ENCODE peak calls at places on chromosomes 6 and 20, in ten cellular contexts. T is sigmoid colon, I is pancreas, D is heart right ventricle, M is ovary, V is SJCRH30, S is cardiac muscle cell, P is astrocyte, R is hepatocyte, O is psoas muscle. L is an unnamed sample.

GRCh38 chr6:7402746-7403145 is 13.1 kb downstream of the RIOK1 start:
- DNase-seq in V (no peak), T (no peak), P (no peak), O (no peak), S (no peak), I (no peak), R (no peak), M (no peak), D (no peak), L (no peak)

GRCh38 chr6:37622639-37623038 is 75.0 kb downstream of the MDGA1 start:
- DNase-seq in P (peak; percentile 23), R (no peak), T (peak; percentile 17), O (no peak), M (no peak), V (no peak), D (no peak), I (no peak), S (no peak), L (no peak)

GRCh38 chr20:52749020-52749419 is 223.1 kb upstream of the TSHZ2 start:
- DNase-seq in S (no peak), O (no peak), I (no peak), M (no peak), T (no peak), D (no peak), V (no peak), P (no peak), R (no peak), L (no peak)

GRCh38 chr6:167255918-167256553 is 35.1 kb upstream of the UNC93A start:
- DNase-seq in D (no peak), T (no peak), O (no peak), M (no peak), I (no peak), P (no peak), R (no peak), V (no peak), S (no peak), L (no peak)

GRCh38 chr6:82330171-82330804 is 33.3 kb upstream of the TPBG start:
- DNase-seq in I (no peak), T (no peak), P (no peak), S (no peak), V (no peak), D (no peak), M (no peak), O (no peak), R (no peak), L (no peak)

GRCh38 chr6:11667876-11668275 is 110.7 kb downstream of the ADTRP start:
- DNase-seq in R (no peak), O (no peak), S (no peak), M (no peak), P (no peak), D (no peak), T (no peak), V (no peak), I (no peak), L (no peak)

GRCh38 chr20:33516882-33517281 is 27.0 kb downstream of the CBFA2T2 start:
- DNase-seq in R (no peak), O (no peak), P (peak; percentile 22), S (no peak), V (no peak), T (no peak), D (no peak), I (no peak), M (no peak), L (no peak)

GRCh38 chr6:11093065-11093590 is 506 bp upstream of the SMIM13 start:
- DNase-seq in T (no peak), I (no peak), V (peak; percentile 45), R (peak; percentile 62), M (no peak), S (peak; percentile 36), O (no peak), D (no peak), P (peak; percentile 38), L (peak; percentile 94)

GRCh38 chr20:46368902-46369268 is 37.5 kb downstream of the ELMO2 start:
- DNase-seq in S (no peak), I (no peak), D (no peak), T (no peak), M (no peak), R (no peak), P (no peak), O (no peak), V (no peak), L (no peak)

GRCh38 chr20:46366826-46367225 is 39.6 kb downstream of the ELMO2 start:
- DNase-seq in T (peak; percentile 40), P (no peak), V (no peak), O (no peak), R (no peak), S (no peak), D (no peak), M (no peak), I (no peak), L (no peak)

GRCh38 chr20:46367967-46368901 is 38.2 kb downstream of the ELMO2 start:
- DNase-seq in O (no peak), P (peak; percentile 17), I (no peak), R (peak; percentile 73), M (no peak), V (no peak), S (no peak), T (peak; percentile 63), D (no peak), L (peak; percentile 52)

GRCh38 chr20:46365483-46366215 is 40.8 kb downstream of the ELMO2 start:
- DNase-seq in D (no peak), T (peak; percentile 44), R (no peak), P (no peak), O (no peak), V (no peak), I (no peak), S (no peak), M (no peak), L (no peak)

DNA sequence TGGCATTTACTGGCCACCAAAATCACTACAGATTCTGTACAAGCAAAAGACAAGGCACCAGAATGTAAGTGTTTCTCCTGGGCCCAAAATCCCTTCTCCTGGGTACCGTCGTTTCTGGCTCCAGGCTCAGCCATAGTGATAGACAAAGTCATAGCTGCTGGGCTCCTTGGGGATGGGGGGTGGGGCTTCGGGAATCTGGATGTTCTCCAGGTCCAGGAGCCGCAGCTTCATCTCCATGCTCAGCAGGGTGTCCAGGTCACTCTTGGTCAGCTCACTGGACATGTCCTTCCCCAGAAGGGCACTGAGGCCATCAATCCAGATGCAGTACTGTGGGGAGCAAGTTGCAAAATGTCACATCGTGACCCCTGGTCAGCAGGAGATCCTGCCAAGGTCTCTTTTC is 39.2 kb downstream of the ELMO2 start:
- DNase-seq in V (no peak), S (no peak), O (no peak), M (no peak), D (no peak), P (no peak), I (no peak), T (peak; percentile 46), R (no peak), L (no peak)
- H3K36me3 ChIP-seq in V (peaks cover 48% of the 10 kb centered on the region), S (peaks cover 39% of the 10 kb centered on the region), O (peaks cover 74% of the 10 kb centered on the region), M (no peaks in the 10 kb centered on the region), D (peaks cover 76% of the 10 kb centered on the region), P (peaks cover 42% of the 10 kb centered on the region), I (peaks cover 23% of the 10 kb centered on the region), T (peaks cover 72% of the 10 kb centered on the region), R (no peaks in the 10 kb centered on the region), L (peaks cover 49% of the 10 kb centered on the region)

DNA sequence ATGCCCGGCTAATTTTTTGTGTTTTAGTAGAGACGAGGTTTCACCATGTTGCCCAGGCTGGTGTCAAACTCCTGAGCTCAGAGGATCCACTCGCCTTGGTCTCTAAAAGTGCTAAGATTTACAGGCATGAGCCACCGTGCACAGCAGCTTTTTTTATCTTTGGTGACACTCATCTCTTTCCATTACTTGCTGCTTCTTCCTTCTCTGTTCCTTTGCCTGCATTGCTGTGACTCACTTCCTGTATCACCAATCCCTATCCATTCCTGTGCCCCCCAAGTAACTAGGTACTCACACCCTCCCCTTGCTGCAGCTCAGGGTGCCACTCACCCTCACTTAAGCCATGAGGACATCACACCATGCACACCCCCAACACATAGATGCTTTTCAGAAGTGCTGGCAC is 24.6 kb downstream of the KHDC1L start:
- DNase-seq in S (no peak), O (no peak), I (no peak), T (no peak), D (no peak), P (no peak), V (no peak), R (no peak), M (no peak), L (no peak)
- H3K36me3 ChIP-seq in S (peaks cover 6% of the 10 kb centered on the region), O (peaks cover 5% of the 10 kb centered on the region), I (no peaks in the 10 kb centered on the region), T (no peaks in the 10 kb centered on the region), D (no peaks in the 10 kb centered on the region), P (no peaks in the 10 kb centered on the region), V (no peaks in the 10 kb centered on the region), R (no peaks in the 10 kb centered on the region), M (no peaks in the 10 kb centered on the region), L (no peaks in the 10 kb centered on the region)

DNA sequence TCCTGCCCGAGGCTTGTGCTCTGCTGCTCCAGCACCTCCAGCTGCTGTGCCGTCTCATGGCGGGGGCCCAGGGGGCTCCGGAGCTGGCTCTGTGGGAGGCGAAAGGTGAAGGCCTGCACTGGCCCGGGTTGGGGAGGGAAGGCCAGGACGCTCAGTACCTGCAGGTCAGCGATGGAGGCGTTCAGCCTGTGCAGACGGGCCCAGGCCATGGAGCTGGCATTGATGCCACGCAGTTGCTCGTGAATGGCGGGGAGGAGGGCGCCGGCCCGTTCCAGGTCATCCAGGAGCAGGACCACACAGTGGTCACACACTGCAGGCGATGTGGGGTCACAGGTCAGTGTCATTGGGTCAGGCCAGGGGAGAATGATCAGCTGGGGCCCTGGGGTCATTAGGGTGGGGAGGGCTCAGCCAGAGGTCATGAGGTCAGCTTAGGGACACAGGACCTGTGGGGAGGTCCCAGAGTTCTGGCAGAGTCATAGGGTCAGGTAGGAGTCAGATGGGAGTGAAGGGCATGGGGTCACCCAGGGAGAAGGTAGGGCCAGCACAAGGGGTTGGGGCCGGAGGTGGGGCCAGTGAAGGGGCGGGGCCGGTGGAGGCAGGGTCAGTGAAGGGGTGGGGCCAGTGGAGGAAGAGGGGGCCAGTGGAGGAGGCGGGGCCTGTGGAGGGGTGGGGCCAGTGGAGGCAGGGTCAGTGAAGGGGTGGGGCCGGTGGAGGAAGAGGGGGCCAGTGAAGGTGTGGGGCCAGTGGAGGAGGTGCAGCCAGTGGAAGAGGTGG is 18.0 kb downstream of the ADRM1 start:
- DNase-seq in O (no peak), P (no peak), R (peak; percentile 48), I (no peak), T (no peak), S (no peak), M (no peak), V (peak; percentile 87), D (peak; percentile 25), L (no peak)
- H3K36me3 ChIP-seq in O (peaks cover 59% of the 10 kb centered on the region), P (no peaks in the 10 kb centered on the region), R (no peaks in the 10 kb centered on the region), I (peaks cover 3% of the 10 kb centered on the region), T (peaks cover 89% of the 10 kb centered on the region), S (peaks cover 36% of the 10 kb centered on the region), M (no peaks in the 10 kb centered on the region), V (peaks cover 50% of the 10 kb centered on the region), D (peaks cover 64% of the 10 kb centered on the region), L (peaks cover 84% of the 10 kb centered on the region)

GRCh38 chr6:152310371-152310954 is 326.7 kb downstream of the SYNE1 start:
- DNase-seq in V (no peak), T (no peak), O (no peak), D (no peak), M (no peak), R (no peak), I (no peak), S (no peak), P (no peak), L (peak; percentile 25)

GRCh38 chr6:152309006-152309405 is 328.2 kb downstream of the SYNE1 start:
- DNase-seq in T (no peak), I (no peak), P (no peak), R (no peak), V (no peak), D (no peak), O (no peak), S (no peak), M (no peak), L (peak; percentile 27)

GRCh38 chr6:152305672-152306071 is 331.5 kb downstream of the SYNE1 start:
- DNase-seq in T (no peak), P (no peak), S (no peak), M (no peak), I (no peak), V (no peak), O (no peak), R (no peak), D (no peak), L (no peak)

GRCh38 chr6:152309648-152310047 is 327.5 kb downstream of the SYNE1 start:
- DNase-seq in V (no peak), R (no peak), P (peak; percentile 59), M (no peak), S (no peak), I (no peak), O (no peak), D (no peak), T (no peak), L (peak; percentile 90)

DNA sequence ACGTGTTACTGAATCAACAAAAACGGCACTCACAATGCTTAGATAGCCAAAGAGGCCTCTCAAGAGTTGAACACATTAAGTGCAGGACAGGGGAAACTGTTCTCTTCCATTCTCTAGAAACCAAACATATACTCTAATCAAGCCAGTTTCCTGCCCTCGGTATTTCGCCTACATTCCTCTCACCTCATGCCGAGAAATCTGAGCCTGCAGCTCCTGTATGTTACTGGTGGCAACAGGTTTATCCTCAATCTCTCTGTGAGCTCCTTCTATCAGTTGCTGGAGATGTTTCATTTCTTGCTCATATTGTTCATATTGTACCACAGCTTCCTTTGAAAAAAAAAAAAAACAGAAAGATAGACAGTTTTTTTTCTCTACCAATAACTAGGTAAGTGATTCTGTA is 328.9 kb downstream of the SYNE1 start:
- DNase-seq in I (no peak), T (no peak), S (no peak), O (no peak), P (no peak), R (no peak), D (no peak), M (no peak), V (no peak), L (peak; percentile 86)
- H3K36me3 ChIP-seq in I (peaks cover 19% of the 10 kb centered on the region), T (peaks cover 90% of the 10 kb centered on the region), S (peaks cover 38% of the 10 kb centered on the region), O (peaks cover 80% of the 10 kb centered on the region), P (peaks cover 32% of the 10 kb centered on the region), R (no peaks in the 10 kb centered on the region), D (peaks cover 95% of the 10 kb centered on the region), M (no peaks in the 10 kb centered on the region), V (peaks cover 2% of the 10 kb centered on the region), L (peaks cover 2% of the 10 kb centered on the region)